ENCODE peak calls at places on chromosomes 1 and 21, in five cellular contexts. P, Y, A, C and K are unnamed samples.

GRCh38 chr1:19448491-19449439 is 36.6 kb downstream of the CAPZB start:
- DNase-seq in P (no peak), Y (peak; percentile 90), A (peak; percentile 93), C (peak; percentile 66), K (peak; percentile 51)

GRCh38 chr1:209355415-209355814 is 228.1 kb upstream of the CAMK1G start:
- DNase-seq in P (no peak), Y (no peak), A (no peak), C (no peak), K (no peak)

GRCh38 chr1:205256956-205257615 is 29.3 kb downstream of the TMCC2 start:
- DNase-seq in P (no peak), Y (no peak), A (no peak), C (no peak), K (no peak)

GRCh38 chr1:228415221-228415620 is 1.4 kb downstream of the TRIM17 start:
- DNase-seq in P (no peak), Y (no peak), A (no peak), C (no peak), K (no peak)

GRCh38 chr1:209655412-209655811 is 3.2 kb upstream of the LAMB3 start:
- DNase-seq in P (no peak), Y (no peak), A (no peak), C (peak; percentile 55), K (no peak)

GRCh38 chr1:226414098-226414698 is 6.3 kb upstream of the PARP1 start:
- DNase-seq in P (no peak), Y (no peak), A (no peak), C (no peak), K (no peak)

GRCh38 chr1:203480525-203481084 is 5.0 kb downstream of the PRELP start:
- DNase-seq in P (peak; percentile 89), Y (peak; percentile 90), A (peak; percentile 97), C (peak; percentile 76), K (peak; percentile 88)

GRCh38 chr1:23964790-23965740 is 5.4 kb downstream of the PNRC2 start:
- DNase-seq in P (no peak), Y (no peak), A (peak; percentile 61), C (no peak), K (no peak)

GRCh38 chr1:66223681-66224080 is 310.3 kb upstream of the SGIP1 start:
- DNase-seq in P (no peak), Y (no peak), A (no peak), C (no peak), K (no peak)

GRCh38 chr1:33025180-33025569 is 11.5 kb downstream of the AK2 start:
- DNase-seq in P (no peak), Y (no peak), A (no peak), C (no peak), K (no peak)

GRCh38 chr1:10662824-10663667 is 133.4 kb downstream of the CASZ1 start:
- DNase-seq in P (no peak), Y (no peak), A (no peak), C (no peak), K (no peak)

GRCh38 chr1:61139324-61140055 is 57.1 kb downstream of the NFIA start:
- DNase-seq in P (no peak), Y (peak; percentile 39), A (peak; percentile 20), C (peak; percentile 97), K (no peak)

GRCh38 chr1:234331511-234331910 is 41.7 kb upstream of the COA6 start:
- DNase-seq in P (no peak), Y (no peak), A (peak; percentile 46), C (no peak), K (no peak)

DNA sequence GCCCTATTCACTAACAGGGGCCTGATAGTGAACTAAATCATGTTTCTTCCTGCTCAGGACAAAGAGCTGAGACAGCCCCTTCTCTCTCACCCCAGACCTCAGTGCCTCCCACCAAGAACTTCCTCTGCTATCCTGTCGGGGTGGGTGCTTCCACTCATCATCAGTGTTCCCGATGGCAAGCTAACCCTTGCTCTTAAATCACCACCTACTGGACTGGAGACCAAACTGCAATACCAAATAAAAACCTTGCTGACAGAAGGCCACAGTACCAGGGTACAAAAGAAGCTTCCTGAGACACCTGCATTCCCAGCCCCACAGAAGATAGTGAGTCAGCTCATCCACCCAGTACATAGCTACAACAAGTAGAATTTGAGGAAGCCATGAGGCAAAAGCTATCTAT is 799.5 kb downstream of the LTN1 start:
- DNase-seq in P (no peak), Y (no peak), A (no peak), C (no peak), K (no peak)
- TF ChIP-seq CTCF in P (no peak), Y (no peak), A (no peak), C (no peak), K (no peak)

GRCh38 chr1:29260531-29260930 is 24.2 kb downstream of the PTPRU start:
- DNase-seq in P (no peak), Y (no peak), A (no peak), C (no peak), K (no peak)
- H3K4me3 ChIP-seq in P (no peak overlapping the region), Y (peak overlapping the region; percentile 67), A (no peak overlapping the region), C (no peak overlapping the region), K (peak overlapping the region; percentile 55)

GRCh38 chr1:95916616-95917015 is 682.6 kb downstream of the RWDD3 start:
- DNase-seq in P (no peak), Y (peak; percentile 8), A (peak; percentile 14), C (peak; percentile 13), K (no peak)
- TF ChIP-seq CTCF in P (no peak), Y (peak; percentile 56), A (peak; percentile 35), C (peak; percentile 38), K (peak; percentile 18)

DNA sequence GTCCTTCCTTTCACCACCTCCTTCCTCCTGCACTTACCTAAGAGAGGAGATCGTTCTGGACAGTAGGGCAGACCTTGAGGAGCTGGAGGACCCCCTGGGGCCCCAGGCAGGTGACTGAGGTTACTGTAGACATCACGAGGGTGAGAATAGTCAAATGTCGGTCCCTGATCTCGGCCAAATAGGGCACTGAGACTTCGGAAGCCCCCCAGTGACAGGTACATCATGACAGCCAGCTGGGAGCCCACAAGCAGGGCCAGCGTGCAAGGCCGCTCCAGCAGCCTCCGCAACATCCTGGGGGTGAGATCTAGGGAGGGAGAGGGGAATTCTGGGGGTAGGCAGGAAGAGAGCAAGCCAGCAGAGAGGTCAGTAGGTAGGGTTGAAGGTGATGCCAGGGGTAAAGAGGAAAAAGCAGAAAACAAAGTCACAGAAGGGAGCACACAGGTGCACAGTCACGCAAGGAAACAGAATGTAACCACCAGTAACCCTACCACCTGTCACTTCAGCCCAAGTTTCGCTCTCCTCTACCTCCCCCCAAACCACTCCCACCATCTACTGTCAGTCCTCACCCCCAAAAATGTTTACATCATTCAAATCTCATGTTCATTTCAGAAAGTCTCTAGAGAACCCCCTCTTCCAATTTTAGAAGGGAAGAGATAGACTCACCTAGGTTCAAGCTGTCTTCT is 1.4 kb downstream of the B4GALT3 start:
- DNase-seq in P (no peak), Y (no peak), A (no peak), C (no peak), K (no peak)
- H3K4me3 ChIP-seq in P (no peak overlapping the region), Y (peak overlapping the region; percentile 91), A (no peak overlapping the region), C (peak overlapping the region; percentile 83), K (peak overlapping the region; percentile 99)

GRCh38 chr21:28374881-28375280 is 617.8 kb downstream of the LTN1 start:
- DNase-seq in P (no peak), Y (no peak), A (no peak), C (no peak), K (no peak)

GRCh38 chr21:28371713-28372112 is 621.0 kb downstream of the LTN1 start:
- DNase-seq in P (no peak), Y (no peak), A (no peak), C (no peak), K (no peak)

GRCh38 chr21:28378026-28378425 is 614.7 kb downstream of the LTN1 start:
- DNase-seq in P (no peak), Y (no peak), A (no peak), C (no peak), K (no peak)

GRCh38 chr21:28375708-28376385 is 616.8 kb downstream of the LTN1 start:
- DNase-seq in P (no peak), Y (peak; percentile 68), A (peak; percentile 77), C (no peak), K (peak; percentile 65)
- TF ChIP-seq CTCF in P (no peak), Y (no peak), A (no peak), C (no peak), K (no peak)

GRCh38 chr1:46190539-46190938 is 7.7 kb downstream of the POMGNT1 start:
- DNase-seq in P (no peak), Y (no peak), A (no peak), C (no peak), K (no peak)
- H3K4me3 ChIP-seq in P (no peak overlapping the region), Y (no peak overlapping the region), A (no peak overlapping the region), C (no peak overlapping the region), K (no peak overlapping the region)